ENCODE peak calls at places on chromosomes 3 and 15, in five cellular contexts. P, A, D, E and W are unnamed samples. For H3K4me1, the result is how much of the 10 kb centered on the place peaks cover.

GRCh38 chr3:58628823-58629562 is 37.6 kb downstream of the FAM3D start:
- DNase-seq in P (peak), A (no peak), D (no peak), E (no peak), W (no peak)

GRCh38 chr3:157120071-157120892 is 39.7 kb downstream of the CCNL1 start:
- DNase-seq in P (peak), A (no peak), D (no peak), E (no peak), W (peak)

GRCh38 chr15:69997701-69998273 is 99.9 kb downstream of the TLE3 start:
- DNase-seq in P (peak), A (peak), D (peak), E (no peak), W (peak)

GRCh38 chr3:15933439-15934144 is 135.8 kb upstream of the ANKRD28 start:
- DNase-seq in P (no peak), A (no peak), D (no peak), E (no peak), W (no peak)

GRCh38 chr3:25099662-25100061 is 328.4 kb upstream of the RARB start:
- DNase-seq in P (no peak), A (no peak), D (no peak), E (no peak), W (no peak)

GRCh38 chr3:169022457-169022856 is 641.1 kb downstream of the MECOM start:
- DNase-seq in P (no peak), A (no peak), D (no peak), E (no peak), W (no peak)

GRCh38 chr15:74040115-74040850 is 42.1 kb downstream of the GOLGA6A start:
- DNase-seq in P (peak), A (peak), D (no peak), E (peak), W (no peak)

GRCh38 chr15:39625856-39626255 is 45.0 kb downstream of the THBS1 start:
- DNase-seq in P (no peak), A (no peak), D (no peak), E (no peak), W (no peak)

GRCh38 chr3:181932039-181932438 is 220.3 kb downstream of the SOX2 start:
- DNase-seq in P (no peak), A (no peak), D (no peak), E (no peak), W (no peak)

GRCh38 chr3:14286887-14287496 is 108.4 kb downstream of the LSM3 start:
- DNase-seq in P (no peak), A (no peak), D (no peak), E (no peak), W (no peak)

GRCh38 chr15:29382862-29383261 is 113.2 kb upstream of the NSMCE3 start:
- DNase-seq in P (no peak), A (no peak), D (no peak), E (no peak), W (no peak)

GRCh38 chr3:158679547-158680000 is 7.1 kb upstream of the LXN start:
- DNase-seq in P (no peak), A (no peak), D (no peak), E (no peak), W (no peak)

GRCh38 chr3:184218814-184219213 is 10.6 kb upstream of the VWA5B2 start:
- DNase-seq in P (no peak), A (no peak), D (no peak), E (no peak), W (no peak)

GRCh38 chr15:60905587-60905986 is 323.5 kb downstream of the RORA start:
- DNase-seq in P (peak), A (no peak), D (no peak), E (peak), W (no peak)

GRCh38 chr3:32146669-32147315 is 40.4 kb downstream of the GPD1L start:
- DNase-seq in P (no peak), A (no peak), D (no peak), E (no peak), W (no peak)

GRCh38 chr3:189941679-189942078 is 179.0 kb downstream of the P3H2 start:
- DNase-seq in P (no peak), A (no peak), D (no peak), E (no peak), W (peak)

GRCh38 chr3:194255252-194256039 is 95.7 kb downstream of the CPN2 start:
- DNase-seq in P (peak), A (peak), D (peak), E (no peak), W (peak)

GRCh38 chr3:155352900-155353490 is 59.5 kb upstream of the STRIT1 start:
- DNase-seq in P (no peak), A (no peak), D (no peak), E (no peak), W (no peak)

GRCh38 chr15:92393287-92393993 is at the start of gene ST8SIA2:
- DNase-seq in P (no peak), A (peak), D (no peak), E (peak), W (no peak)

GRCh38 chr3:32249184-32249782 is 10.8 kb downstream of the CMTM8 start:
- DNase-seq in P (no peak), A (no peak), D (no peak), E (no peak), W (no peak)

GRCh38 chr3:104941785-104942184 is 424.9 kb upstream of the ALCAM start:
- DNase-seq in P (no peak), A (no peak), D (no peak), E (no peak), W (no peak)

GRCh38 chr3:190303887-190304286 is 18.4 kb downstream of the CLDN1 start:
- DNase-seq in P (no peak), A (no peak), D (no peak), E (no peak), W (no peak)

GRCh38 chr3:31166249-31166885 is 271.9 kb upstream of the GADL1 start:
- DNase-seq in P (peak), A (no peak), D (no peak), E (no peak), W (peak)

GRCh38 chr3:14145670-14146380 is 21.0 kb downstream of the TMEM43 start:
- DNase-seq in P (no peak), A (no peak), D (no peak), E (peak), W (no peak)

GRCh38 chr3:52220380-52221026 is 4.9 kb downstream of the TLR9 start:
- DNase-seq in P (peak), A (peak), D (peak), E (peak), W (peak)

GRCh38 chr3:22928716-22929115 is 274.4 kb upstream of the UBE2E2 start:
- DNase-seq in P (no peak), A (no peak), D (no peak), E (no peak), W (no peak)

GRCh38 chr3:49121244-49121671 is 635 bp upstream of the USP19 start:
- DNase-seq in P (no peak), A (no peak), D (no peak), E (no peak), W (no peak)

GRCh38 chr15:64911317-64912186 is at the start of gene ANKDD1A:
- DNase-seq in P (peak), A (peak), D (peak), E (peak), W (peak)

GRCh38 chr3:129195731-129196256 is 12.1 kb upstream of the CNBP start:
- DNase-seq in P (peak), A (peak), D (no peak), E (no peak), W (no peak)

GRCh38 chr15:39595621-39596221 is 14.8 kb downstream of the THBS1 start:
- DNase-seq in P (peak), A (no peak), D (no peak), E (no peak), W (no peak)

GRCh38 chr3:33004961-33005360 is 53.5 kb downstream of the CCR4 start:
- DNase-seq in P (no peak), A (no peak), D (no peak), E (no peak), W (no peak)

GRCh38 chr3:170454468-170454867 is 35.8 kb downstream of the CLDN11 start:
- DNase-seq in P (no peak), A (no peak), D (no peak), E (no peak), W (no peak)

GRCh38 chr3:25468866-25469319 is 40.8 kb downstream of the RARB start:
- DNase-seq in P (peak), A (peak), D (peak), E (peak), W (no peak)

GRCh38 chr15:90839187-90840071 is 29.0 kb upstream of the FURIN start:
- DNase-seq in P (peak), A (no peak), D (peak), E (peak), W (peak)

GRCh38 chr3:76051145-76051544 is 265.8 kb upstream of the ZNF717 start:
- DNase-seq in P (no peak), A (no peak), D (no peak), E (no peak), W (no peak)

GRCh38 chr3:143207338-143207961 is 87.9 kb downstream of the CHST2 start:
- DNase-seq in P (no peak), A (no peak), D (no peak), E (no peak), W (no peak)

GRCh38 chr3:185968168-185968567 is 30.4 kb upstream of the TRA2B start:
- DNase-seq in P (no peak), A (no peak), D (no peak), E (no peak), W (no peak)

GRCh38 chr3:185021326-185021725 is 131.5 kb downstream of the C3orf70 start:
- DNase-seq in P (no peak), A (no peak), D (no peak), E (no peak), W (no peak)

GRCh38 chr15:85878866-85879265 is 84.1 kb upstream of the KLHL25 start:
- DNase-seq in P (no peak), A (no peak), D (no peak), E (no peak), W (no peak)

GRCh38 chr15:85879334-85880163 is 84.8 kb upstream of the KLHL25 start:
- DNase-seq in P (no peak), A (no peak), D (no peak), E (peak), W (no peak)

GRCh38 chr15:85874236-85874635 is 79.5 kb upstream of the KLHL25 start:
- DNase-seq in P (no peak), A (no peak), D (no peak), E (no peak), W (no peak)

GRCh38 chr15:85872125-85872524 is 77.4 kb upstream of the KLHL25 start:
- DNase-seq in P (no peak), A (no peak), D (no peak), E (no peak), W (no peak)

GRCh38 chr15:85875756-85876155 is 81.0 kb upstream of the KLHL25 start:
- DNase-seq in P (no peak), A (no peak), D (no peak), E (no peak), W (no peak)
- TF ChIP-seq CTCF in P (no peak), A (no peak), D (no peak), E (no peak), W (no peak)

GRCh38 chr15:62502451-62502850 is 337.4 kb upstream of the C2CD4B start:
- DNase-seq in P (no peak), A (no peak), D (no peak), E (no peak), W (no peak)

GRCh38 chr15:62495670-62496328 is 330.7 kb upstream of the C2CD4B start:
- DNase-seq in P (peak), A (peak), D (no peak), E (no peak), W (peak)

GRCh38 chr15:62497356-62497755 is 332.3 kb upstream of the C2CD4B start:
- DNase-seq in P (no peak), A (no peak), D (no peak), E (no peak), W (no peak)

GRCh38 chr15:62500325-62500724 is 335.2 kb upstream of the C2CD4B start:
- DNase-seq in P (no peak), A (no peak), D (no peak), E (no peak), W (no peak)

GRCh38 chr15:62498711-62499110 is 333.6 kb upstream of the C2CD4B start:
- DNase-seq in P (no peak), A (no peak), D (no peak), E (no peak), W (no peak)
- H3K4me1 ChIP-seq in P (under half), A (half or more), D (under half), E (under half), W (under half)

GRCh38 chr3:132341746-132342145 is 24.5 kb downstream of the ACP3 start:
- DNase-seq in P (no peak), A (no peak), D (no peak), E (no peak), W (no peak)

GRCh38 chr3:132342615-132343014 is 25.4 kb downstream of the ACP3 start:
- DNase-seq in P (no peak), A (no peak), D (no peak), E (no peak), W (no peak)

GRCh38 chr3:132343018-132343612 is 25.9 kb downstream of the ACP3 start:
- DNase-seq in P (peak), A (no peak), D (no peak), E (peak), W (peak)

GRCh38 chr3:132344666-132345280 is 27.6 kb downstream of the ACP3 start:
- DNase-seq in P (no peak), A (no peak), D (no peak), E (no peak), W (no peak)

GRCh38 chr3:132342183-132342582 is 25.0 kb downstream of the ACP3 start:
- DNase-seq in P (no peak), A (no peak), D (no peak), E (no peak), W (no peak)
- TF ChIP-seq CTCF in P (no peak), A (no peak), D (no peak), E (peak), W (peak)

GRCh38 chr15:35692256-35692867 is 146.4 kb upstream of the DPH6 start:
- DNase-seq in P (no peak), A (no peak), D (no peak), E (no peak), W (no peak)
- H3K4me1 ChIP-seq in P (under half), A (half or more), D (under half), E (under half), W (under half)

GRCh38 chr3:53513556-53514190 is 19.3 kb downstream of the CACNA1D start:
- DNase-seq in P (no peak), A (no peak), D (no peak), E (no peak), W (no peak)
- TF ChIP-seq CTCF in P (no peak), A (no peak), D (no peak), E (peak), W (no peak)

GRCh38 chr3:187027531-187027936 is 97.2 kb downstream of the ST6GAL1 start:
- DNase-seq in P (peak), A (no peak), D (no peak), E (no peak), W (no peak)
- H3K4me1 ChIP-seq in P (under half), A (under half), D (under half), E (under half), W (under half)

GRCh38 chr3:122519693-122520092 is 5.0 kb upstream of the KPNA1 start:
- DNase-seq in P (no peak), A (no peak), D (no peak), E (no peak), W (no peak)
- TF ChIP-seq CTCF in P (no peak), A (no peak), D (no peak), E (no peak), W (no peak)

DNA sequence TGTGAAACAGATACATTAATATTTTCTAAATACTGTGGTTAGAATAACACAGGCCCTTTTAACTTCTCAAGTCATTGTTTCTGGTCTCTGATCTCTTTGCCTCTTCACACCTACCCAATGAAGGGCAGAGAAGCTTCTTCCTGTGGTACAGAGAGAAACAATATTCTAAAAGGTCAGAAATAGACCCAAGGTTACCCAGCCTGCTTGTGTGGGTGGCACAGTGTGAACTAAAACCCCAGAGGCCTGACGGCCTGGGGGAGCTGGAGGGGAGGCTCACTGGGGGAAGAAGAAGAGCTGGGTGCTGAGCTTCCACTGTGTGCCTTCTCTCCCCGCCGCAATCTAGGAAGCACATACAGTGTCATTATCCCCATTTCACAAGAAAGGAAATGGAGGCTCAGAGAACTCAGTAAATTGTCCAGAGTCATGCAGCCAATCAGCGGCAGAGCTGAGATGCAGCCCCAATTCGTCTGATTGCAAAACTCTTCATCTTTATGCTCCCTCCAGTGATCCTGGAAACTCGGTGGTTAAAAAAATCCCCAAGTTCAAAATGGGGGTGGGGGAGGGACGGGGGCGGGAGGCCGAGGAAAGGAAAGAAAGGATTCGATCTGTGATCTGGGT is 64.1 kb upstream of the HEG1 start:
- DNase-seq in P (no peak), A (no peak), D (no peak), E (no peak), W (no peak)
- H3K4me1 ChIP-seq in P (under half), A (under half), D (under half), E (under half), W (under half)

DNA sequence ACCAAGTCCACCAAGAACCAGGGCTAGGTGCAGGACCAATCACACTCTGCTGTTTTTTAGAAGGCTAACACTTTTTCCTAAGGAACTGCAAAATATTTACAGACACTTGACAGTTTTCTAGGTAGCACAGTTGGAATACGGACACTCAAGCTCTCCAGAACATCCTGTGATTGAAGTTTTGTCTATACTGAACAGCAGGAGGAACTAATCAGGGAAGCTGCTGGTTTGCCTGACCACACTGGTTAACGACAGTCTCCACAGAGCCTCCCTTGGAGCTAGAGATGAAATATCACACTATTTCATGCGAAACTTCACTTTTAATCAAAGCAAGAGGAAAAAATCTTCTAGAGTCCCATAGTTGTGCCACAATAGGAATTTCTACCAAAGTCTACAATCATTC is 449.8 kb upstream of the KCNMB2 start:
- DNase-seq in P (no peak), A (no peak), D (no peak), E (no peak), W (no peak)
- TF ChIP-seq CTCF in P (no peak), A (no peak), D (no peak), E (no peak), W (no peak)